ENCODE peak calls at places on chromosomes 16 and 17, in four cellular contexts. G, N, K and Y are unnamed samples.

GRCh38 chr17:36934144-36934758 is 3.0 kb upstream of the LHX1 start:
- DNase-seq in G (no peak), N (no peak), K (peak; percentile 68), Y (no peak)

GRCh38 chr16:77833906-77834599 is 45.7 kb downstream of the VAT1L start:
- DNase-seq in G (no peak), N (no peak), K (no peak), Y (peak; percentile 74)

GRCh38 chr17:74474043-74474792 is 7.8 kb downstream of the CD300A start:
- DNase-seq in G (no peak), N (no peak), K (peak; percentile 17), Y (no peak)

GRCh38 chr17:6843241-6843890 is 11.8 kb upstream of the TEKT1 start:
- DNase-seq in G (no peak), N (peak; percentile 25), K (peak; percentile 26), Y (peak; percentile 55)

GRCh38 chr17:80397686-80398085 is 17.3 kb upstream of the ENDOV start:
- DNase-seq in G (no peak), N (no peak), K (no peak), Y (no peak)

GRCh38 chr16:14248791-14249190 is 177.7 kb downstream of the MRTFB start:
- DNase-seq in G (no peak), N (no peak), K (no peak), Y (no peak)

GRCh38 chr17:81685108-81685507 is 1.3 kb downstream of the HGS start:
- DNase-seq in G (no peak), N (no peak), K (peak; percentile 28), Y (peak; percentile 39)

GRCh38 chr16:50301626-50302471 is 35.5 kb downstream of the ADCY7 start:
- DNase-seq in G (peak; percentile 67), N (no peak), K (peak; percentile 27), Y (peak; percentile 68)

GRCh38 chr17:19404264-19404663 is 6.8 kb upstream of the RNF112 start:
- DNase-seq in G (no peak), N (no peak), K (no peak), Y (no peak)

GRCh38 chr16:4272114-4272954 is 489 bp downstream of the TFAP4 start:
- DNase-seq in G (peak; percentile 90), N (no peak), K (peak; percentile 75), Y (peak; percentile 34)

GRCh38 chr17:65388911-65389310 is 172.5 kb downstream of the AXIN2 start:
- DNase-seq in G (no peak), N (no peak), K (no peak), Y (peak; percentile 19)

GRCh38 chr17:773467-774319 is 8.4 kb downstream of the GLOD4 start:
- DNase-seq in G (no peak), N (no peak), K (no peak), Y (no peak)

GRCh38 chr16:19389246-19389645 is 28.4 kb upstream of the TMC5 start:
- DNase-seq in G (no peak), N (no peak), K (peak; percentile 60), Y (peak; percentile 20)

DNA sequence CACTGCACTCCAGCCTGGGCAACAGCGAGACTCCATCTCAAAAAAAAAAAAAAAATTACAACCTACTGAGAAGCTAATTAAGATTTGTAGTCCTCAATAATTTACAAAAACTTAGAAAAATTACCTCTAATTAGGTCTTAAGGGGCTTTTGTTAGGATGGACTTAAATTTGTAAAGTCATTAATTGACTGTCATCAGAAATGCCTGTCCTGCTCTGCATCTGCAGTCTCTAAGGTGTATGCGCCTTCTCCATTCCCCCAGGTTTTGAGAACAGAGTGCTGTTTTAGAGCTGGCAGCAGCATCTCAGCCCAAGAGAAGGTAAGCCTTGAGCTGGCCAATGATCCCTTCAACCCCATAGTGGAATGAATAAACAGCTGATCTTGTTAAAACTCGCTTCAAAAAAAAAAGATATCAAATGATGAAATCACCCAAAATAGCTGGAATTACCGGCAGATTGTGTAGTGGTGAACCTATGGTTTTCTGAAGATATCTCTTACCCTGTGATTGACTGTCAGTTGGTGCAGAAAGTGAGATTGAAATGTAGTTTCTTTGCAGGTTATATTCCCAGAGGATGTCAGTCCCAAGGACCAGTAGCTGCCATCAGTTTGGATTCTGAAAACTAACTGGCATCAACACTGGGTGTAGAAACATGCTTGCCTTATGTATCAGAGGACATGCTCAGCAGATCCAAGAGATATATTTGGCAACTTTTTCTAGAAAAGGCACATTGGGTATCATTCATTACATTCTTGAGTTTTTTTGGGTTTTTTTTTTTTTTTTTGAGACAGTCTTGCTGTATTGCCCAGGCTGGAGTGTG is 25.7 kb downstream of the TRPV2 start:
- DNase-seq in G (no peak), N (no peak), K (no peak), Y (no peak)
- H3K4me3 ChIP-seq in G (no peak overlapping the region), N (peak overlapping the region; percentile 98), K (peak overlapping the region; percentile 98), Y (peak overlapping the region; percentile 91)

DNA sequence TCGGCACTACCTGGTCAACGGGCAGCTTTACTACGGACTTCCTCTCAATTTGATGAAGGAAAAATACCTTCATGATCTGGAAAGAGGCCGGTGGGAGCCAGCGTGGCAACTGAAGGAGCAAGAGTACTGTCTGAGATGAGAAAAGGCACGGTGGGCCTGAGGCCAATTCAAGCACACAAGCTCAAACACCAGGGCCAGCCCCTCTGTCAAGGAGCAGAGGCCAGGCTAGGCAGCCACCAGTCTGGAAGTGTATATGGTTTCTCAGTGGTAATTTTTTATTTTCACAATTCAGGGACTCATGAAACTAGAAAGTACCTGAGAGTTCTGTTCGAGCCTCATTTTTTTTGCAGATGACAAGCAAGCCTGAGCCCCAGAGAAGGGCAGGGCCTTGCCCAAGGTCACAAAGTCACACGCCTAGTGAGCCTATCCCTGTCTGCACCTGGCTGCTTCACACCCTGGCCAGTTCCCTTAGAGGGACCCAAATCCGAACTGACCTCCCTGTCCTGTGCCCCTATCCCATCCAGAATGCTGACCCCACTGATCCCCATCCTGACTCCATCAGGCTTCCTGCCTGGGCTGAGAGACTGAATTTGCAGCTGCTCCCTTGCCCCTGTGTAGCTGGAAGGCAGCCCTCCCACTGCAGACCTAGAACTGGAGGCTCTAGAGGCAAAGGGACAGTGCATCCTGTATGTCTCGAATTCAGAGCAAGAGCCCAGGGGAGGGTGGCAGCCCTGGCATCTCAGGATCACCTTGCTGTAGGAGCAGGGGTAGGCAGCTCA is 4.8 kb upstream of the TBX2 start:
- DNase-seq in G (no peak), N (no peak), K (peak; percentile 47), Y (no peak)
- H3K4me3 ChIP-seq in G (no peak overlapping the region), N (no peak overlapping the region), K (no peak overlapping the region), Y (no peak overlapping the region)

GRCh38 chr16:430904-431303 is 5.5 kb downstream of the RAB11FIP3 start:
- DNase-seq in G (no peak), N (no peak), K (no peak), Y (no peak)
- H3K4me3 ChIP-seq in G (no peak overlapping the region), N (no peak overlapping the region), K (no peak overlapping the region), Y (no peak overlapping the region)

GRCh38 chr16:81419806-81420205 is 24.8 kb upstream of the CMIP start:
- DNase-seq in G (no peak), N (no peak), K (no peak), Y (no peak)
- H3K4me3 ChIP-seq in G (no peak overlapping the region), N (no peak overlapping the region), K (no peak overlapping the region), Y (no peak overlapping the region)

GRCh38 chr17:40820228-40820838 is 2.1 kb downstream of the KRT10 start:
- DNase-seq in G (no peak), N (no peak), K (no peak), Y (no peak)
- H3K4me3 ChIP-seq in G (no peak overlapping the region), N (no peak overlapping the region), K (no peak overlapping the region), Y (no peak overlapping the region)

GRCh38 chr16:17743578-17743977 is 272.8 kb upstream of the XYLT1 start:
- DNase-seq in G (no peak), N (no peak), K (no peak), Y (no peak)

GRCh38 chr16:17748005-17748719 is 277.4 kb upstream of the XYLT1 start:
- DNase-seq in G (no peak), N (no peak), K (peak; percentile 78), Y (no peak)

GRCh38 chr16:17743158-17743557 is 272.4 kb upstream of the XYLT1 start:
- DNase-seq in G (no peak), N (no peak), K (no peak), Y (no peak)

GRCh38 chr16:17747357-17747756 is 276.6 kb upstream of the XYLT1 start:
- DNase-seq in G (no peak), N (no peak), K (no peak), Y (no peak)

GRCh38 chr16:17744903-17745581 is 274.3 kb upstream of the XYLT1 start:
- DNase-seq in G (no peak), N (no peak), K (no peak), Y (no peak)
- H3K4me3 ChIP-seq in G (no peak overlapping the region), N (no peak overlapping the region), K (no peak overlapping the region), Y (no peak overlapping the region)